ENCODE peak calls at places on chromosome 2, in six cellular contexts. W is MM.1S, X is neural progenitor cell, M is heart right ventricle, I is AG09309, O is fibroblast of mammary gland. F is an unnamed sample.

GRCh38 chr2:15984367-15985255 is 44.3 kb downstream of the MYCN start:
- DNase-seq in W (no peak), M (peak), X (peak), O (no peak), I (no peak), F (no peak)

GRCh38 chr2:147045113-147045512 is 799.7 kb upstream of the ACVR2A start:
- DNase-seq in X (peak), I (no peak), M (no peak), O (peak), W (peak), F (peak)

GRCh38 chr2:80231421-80231820 is 73.1 kb downstream of the LRRTM1 start:
- DNase-seq in X (no peak), W (no peak), I (no peak), M (no peak), O (no peak), F (no peak)

GRCh38 chr2:108119026-108119425 is 120.7 kb upstream of the SULT1C3 start:
- DNase-seq in O (no peak), I (no peak), X (no peak), W (no peak), M (no peak), F (no peak)

GRCh38 chr2:219707496-219708285 is 80.3 kb downstream of the SLC4A3 start:
- DNase-seq in M (no peak), X (no peak), O (peak), I (no peak), W (no peak), F (no peak)

GRCh38 chr2:67650292-67651133 is 253.4 kb downstream of the ETAA1 start:
- DNase-seq in O (peak), W (no peak), X (peak), I (peak), M (peak), F (no peak)

GRCh38 chr2:201709747-201710146 is 11.3 kb upstream of the MPP4 start:
- DNase-seq in W (no peak), M (no peak), I (no peak), O (no peak), X (no peak), F (no peak)

GRCh38 chr2:78304678-78305077 is 720.8 kb upstream of the REG3G start:
- DNase-seq in W (no peak), X (peak), I (no peak), M (no peak), O (no peak), F (no peak)

GRCh38 chr2:37324536-37324785 is 172 bp downstream of the PRKD3 start:
- DNase-seq in M (peak), W (peak), I (no peak), O (peak), X (peak), F (no peak)

GRCh38 chr2:227219312-227220105 is 55.1 kb downstream of the COL4A3 start:
- DNase-seq in I (no peak), W (no peak), X (no peak), O (no peak), M (no peak), F (no peak)

GRCh38 chr2:191846787-191847620 is at the start of gene CAVIN2:
- DNase-seq in O (peak), I (no peak), X (peak), M (peak), W (no peak), F (no peak)

GRCh38 chr2:165568361-165568760 is 98.9 kb downstream of the CSRNP3 start:
- DNase-seq in M (no peak), O (no peak), W (no peak), X (peak), I (no peak), F (no peak)

GRCh38 chr2:189178726-189179606 is 595 bp downstream of the COL5A2 start:
- DNase-seq in X (peak), I (no peak), W (no peak), O (peak), M (no peak), F (no peak)

GRCh38 chr2:4507706-4508105 is 804.3 kb downstream of the DCDC2C start:
- DNase-seq in W (no peak), O (no peak), M (no peak), X (peak), I (no peak), F (no peak)

GRCh38 chr2:211568439-211568838 is 970.2 kb downstream of the ERBB4 start:
- DNase-seq in I (no peak), O (no peak), M (no peak), W (no peak), X (no peak), F (no peak)

GRCh38 chr2:166417669-166418068 is 41.9 kb upstream of the SCN9A start:
- DNase-seq in I (no peak), W (peak), M (no peak), X (peak), O (peak), F (no peak)

GRCh38 chr2:238915596-238915995 is 67.7 kb downstream of the TWIST2 start:
- DNase-seq in O (no peak), X (no peak), W (no peak), M (no peak), I (no peak), F (no peak)

GRCh38 chr2:65153515-65153914 is 23.6 kb upstream of the RAB1A start:
- DNase-seq in W (no peak), O (peak), X (no peak), M (no peak), I (no peak), F (no peak)

GRCh38 chr2:86160156-86160952 is 34.9 kb downstream of the IMMT start:
- DNase-seq in O (no peak), M (no peak), X (no peak), W (no peak), I (no peak), F (no peak)

GRCh38 chr2:69200107-69200520 is 186.9 kb downstream of the GFPT1 start:
- DNase-seq in X (no peak), O (peak), W (no peak), I (peak), M (no peak), F (no peak)

GRCh38 chr2:241561811-241562210 is 3.3 kb downstream of the BOK start:
- DNase-seq in O (peak), M (peak), I (no peak), W (no peak), X (no peak), F (no peak)

GRCh38 chr2:241031436-241032165 is 33.2 kb downstream of the SNED1 start:
- DNase-seq in W (no peak), X (no peak), O (no peak), M (no peak), I (no peak), F (no peak)

GRCh38 chr2:63819256-63819655 is 22.4 kb upstream of the UGP2 start:
- DNase-seq in O (no peak), W (no peak), X (no peak), M (no peak), I (no peak), F (no peak)

GRCh38 chr2:205175831-205176230 is 506.5 kb upstream of the NRP2 start:
- DNase-seq in I (no peak), X (no peak), W (no peak), O (no peak), M (no peak), F (no peak)

GRCh38 chr2:217795706-217796465 is 206.9 kb downstream of the TNS1 start:
- DNase-seq in W (no peak), O (no peak), X (no peak), M (no peak), I (no peak), F (no peak)
- H3K4me3 ChIP-seq in W (no peak), O (no peak), X (no peak), M (no peak), I (no peak), F (no peak)

GRCh38 chr2:62102402-62102920 is 93.5 kb upstream of the B3GNT2 start:
- DNase-seq in X (no peak), O (no peak), M (no peak), W (no peak), I (no peak), F (no peak)

GRCh38 chr2:62099050-62099449 is 96.9 kb upstream of the B3GNT2 start:
- DNase-seq in X (no peak), O (no peak), I (no peak), M (no peak), W (no peak), F (no peak)

GRCh38 chr2:62101886-62102285 is 94.0 kb upstream of the B3GNT2 start:
- DNase-seq in I (no peak), X (no peak), O (no peak), M (no peak), W (no peak), F (no peak)

DNA sequence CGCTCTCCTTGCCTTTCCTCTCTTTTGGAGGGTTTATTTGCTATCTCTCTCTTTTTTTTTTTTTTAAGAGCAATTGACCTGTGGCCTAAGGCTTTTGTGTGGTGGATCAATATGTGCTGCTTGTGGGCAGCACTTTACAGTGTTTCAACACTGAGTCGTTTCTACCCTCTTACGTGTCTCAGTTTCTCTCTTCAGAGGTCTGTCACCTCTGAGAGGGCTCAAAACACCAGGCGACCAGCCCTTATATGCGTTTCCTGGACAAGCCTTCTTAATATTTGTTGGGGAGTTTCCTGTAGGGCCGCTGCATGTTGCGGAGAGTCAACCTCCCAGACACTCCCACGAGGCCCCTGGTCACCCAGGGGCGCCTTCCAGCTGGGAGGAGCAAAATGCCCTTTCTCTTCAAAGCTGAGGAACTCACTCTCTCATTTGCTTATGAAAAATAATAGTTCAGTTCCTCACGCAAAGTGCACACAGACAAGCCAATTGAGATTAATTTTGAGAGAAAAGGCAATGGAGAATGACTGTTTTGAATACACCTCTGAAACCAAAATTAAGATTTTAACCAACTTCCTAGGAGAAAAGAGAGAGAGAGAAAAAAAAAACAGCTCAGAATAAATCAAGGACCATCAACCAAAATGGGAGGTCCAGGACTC is 96.3 kb upstream of the B3GNT2 start:
- DNase-seq in M (no peak), O (no peak), W (no peak), I (no peak), X (no peak), F (peak)
- H3K4me3 ChIP-seq in M (no peak), O (no peak), W (no peak), I (no peak), X (no peak), F (peak)

GRCh38 chr2:217858519-217859466 is 144.0 kb downstream of the TNS1 start:
- DNase-seq in X (peak), I (peak), O (peak), M (peak), W (no peak), F (no peak)
- H3K4me3 ChIP-seq in X (no peak), I (no peak), O (no peak), M (peak), W (no peak), F (no peak)

GRCh38 chr2:100941646-100942240 is 60.3 kb upstream of the RPL31 start:
- DNase-seq in W (no peak), O (peak), M (no peak), X (no peak), I (no peak), F (no peak)

GRCh38 chr2:100938031-100939026 is 63.8 kb upstream of the RPL31 start:
- DNase-seq in X (no peak), O (no peak), I (no peak), M (no peak), W (no peak), F (no peak)

GRCh38 chr2:100939445-100939844 is 62.6 kb upstream of the RPL31 start:
- DNase-seq in I (no peak), W (no peak), M (no peak), O (no peak), X (no peak), F (no peak)

GRCh38 chr2:100940240-100940639 is 61.8 kb upstream of the RPL31 start:
- DNase-seq in M (no peak), X (no peak), O (no peak), W (no peak), I (no peak), F (no peak)

GRCh38 chr2:100940766-100941645 is 61.1 kb upstream of the RPL31 start:
- DNase-seq in W (no peak), O (no peak), X (no peak), I (no peak), M (no peak), F (no peak)
- H3K4me3 ChIP-seq in W (no peak), O (no peak), X (no peak), I (no peak), M (no peak), F (no peak)

DNA sequence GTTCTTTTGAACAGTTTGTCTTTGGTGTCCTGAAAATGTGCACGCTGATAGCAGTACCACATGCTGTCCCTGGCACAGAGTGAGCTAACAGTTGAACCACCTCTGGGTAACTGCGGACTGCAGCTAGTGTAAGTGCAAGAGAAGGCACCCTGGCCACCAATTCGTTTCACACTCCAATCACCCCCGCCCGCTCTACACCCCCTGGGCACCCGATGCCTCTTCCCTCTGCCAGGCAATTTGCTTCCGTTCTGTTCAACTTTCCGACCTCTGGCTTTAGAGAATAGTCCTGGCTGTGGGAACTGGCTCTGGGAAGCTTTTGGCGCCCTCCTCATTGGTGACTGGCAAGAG is 1.4 kb downstream of the DOCK10 start:
- DNase-seq in X (peak), I (no peak), M (no peak), W (peak), O (peak), F (no peak)
- H3K4me3 ChIP-seq in X (peak), I (peak), M (peak), W (peak), O (peak), F (peak)

GRCh38 chr2:42092084-42092996 is 44.5 kb downstream of the PKDCC start:
- DNase-seq in O (no peak), M (no peak), X (peak), W (no peak), I (no peak), F (no peak)
- H3K4me3 ChIP-seq in O (no peak), M (no peak), X (no peak), W (no peak), I (no peak), F (no peak)

GRCh38 chr2:99183025-99183424 is 2.0 kb downstream of the MRPL30 start:
- DNase-seq in W (no peak), M (no peak), I (no peak), X (no peak), O (peak), F (no peak)
- H3K4me3 ChIP-seq in W (no peak), M (no peak), I (no peak), X (peak), O (no peak), F (no peak)

GRCh38 chr2:171158790-171159325 is 1.8 kb downstream of the TLK1 start:
- DNase-seq in W (no peak), O (no peak), X (peak), I (no peak), M (no peak), F (no peak)
- H3K4me3 ChIP-seq in W (peak), O (peak), X (peak), I (peak), M (peak), F (peak)

GRCh38 chr2:9422321-9423099 is 818 bp downstream of the ITGB1BP1 start:
- DNase-seq in O (peak), X (peak), I (no peak), M (peak), W (peak), F (no peak)

GRCh38 chr2:9419558-9419957 is 3.8 kb downstream of the ITGB1BP1 start:
- DNase-seq in X (no peak), M (no peak), O (no peak), I (no peak), W (no peak), F (no peak)

GRCh38 chr2:9417725-9418124 is 5.6 kb downstream of the ITGB1BP1 start:
- DNase-seq in W (no peak), I (no peak), X (no peak), O (no peak), M (no peak), F (no peak)

GRCh38 chr2:9418746-9419145 is 4.6 kb downstream of the ITGB1BP1 start:
- DNase-seq in W (no peak), M (no peak), I (no peak), O (no peak), X (no peak), F (no peak)

GRCh38 chr2:9420495-9420894 is 2.8 kb downstream of the ITGB1BP1 start:
- DNase-seq in X (no peak), I (no peak), M (no peak), O (no peak), W (no peak), F (no peak)
- H3K4me3 ChIP-seq in X (no peak), I (no peak), M (no peak), O (no peak), W (no peak), F (no peak)